ENCODE peak calls at places on chromosomes 11 and 22, in eight cellular contexts. U is fibroblast of pulmonary artery, Z is endodermal cell, L is left lung, J is ovary, E is cardiac muscle cell, S is foreskin fibroblast, W is neural progenitor cell. F is an unnamed sample.

GRCh38 chr11:96188625-96189006 is 154.4 kb downstream of the MAML2 start:
- DNase-seq in U (peak), E (peak), S (peak), Z (no peak), L (no peak), W (no peak), J (no peak), F (no peak)

GRCh38 chr11:15095736-15096228 is 18.9 kb upstream of the INSC start:
- DNase-seq in S (peak), L (no peak), U (no peak), J (no peak), E (no peak), W (no peak), Z (no peak), F (no peak)

GRCh38 chr22:33887173-33887572 is 33.1 kb downstream of the LARGE1 start:
- DNase-seq in Z (no peak), E (no peak), W (no peak), U (no peak), L (no peak), S (no peak), J (no peak), F (no peak)

GRCh38 chr11:12377106-12377823 is at the start of gene PARVA:
- DNase-seq in W (peak), E (peak), L (peak), S (peak), Z (peak), U (peak), J (peak), F (peak)

GRCh38 chr22:40022536-40023225 is 27.9 kb downstream of the FAM83F start:
- DNase-seq in S (no peak), J (no peak), E (no peak), L (no peak), Z (no peak), U (no peak), W (no peak), F (no peak)

GRCh38 chr22:30266445-30267381 is at the start of gene OSM:
- DNase-seq in W (no peak), U (no peak), J (no peak), E (no peak), S (no peak), Z (no peak), L (peak), F (no peak)

GRCh38 chr11:61777234-61778090 is 14.9 kb downstream of the TMEM258 start:
- DNase-seq in Z (peak), S (peak), J (peak), W (no peak), L (no peak), E (no peak), U (no peak), F (no peak)

GRCh38 chr11:125626381-125626950 is 1.5 kb downstream of the CHEK1 start:
- DNase-seq in J (no peak), Z (no peak), W (no peak), U (no peak), S (no peak), L (no peak), E (no peak), F (no peak)

GRCh38 chr11:130634981-130635473 is 186.6 kb downstream of the ADAMTS15 start:
- DNase-seq in U (peak), E (no peak), J (no peak), S (peak), W (no peak), L (no peak), Z (peak), F (no peak)

GRCh38 chr22:37633693-37634504 is 5.6 kb upstream of the SH3BP1 start:
- DNase-seq in L (peak), S (peak), U (peak), W (peak), E (peak), J (peak), Z (peak), F (peak)

GRCh38 chr22:20786536-20786979 is 12.6 kb downstream of the SERPIND1 start:
- DNase-seq in S (no peak), Z (no peak), L (no peak), E (no peak), J (no peak), U (no peak), W (no peak), F (no peak)

GRCh38 chr22:46780453-46780852 is 18.0 kb downstream of the TBC1D22A start:
- DNase-seq in W (no peak), S (no peak), U (no peak), Z (no peak), L (no peak), E (no peak), J (no peak), F (no peak)

GRCh38 chr22:25067851-25068421 is 115.4 kb downstream of the KIAA1671 start:
- DNase-seq in U (no peak), W (no peak), L (no peak), E (no peak), J (no peak), Z (no peak), S (peak), F (no peak)

GRCh38 chr22:44023404-44024287 is 456 bp upstream of the PARVB start:
- DNase-seq in L (peak), W (peak), Z (peak), J (peak), E (peak), U (no peak), S (peak), F (no peak)

GRCh38 chr22:26837784-26838520 is 180.6 kb downstream of the MIAT start:
- DNase-seq in W (no peak), E (no peak), L (no peak), S (no peak), J (no peak), U (no peak), Z (peak), F (no peak)

GRCh38 chr11:124069429-124070401 is 28.6 kb upstream of the OR10G7 start:
- DNase-seq in J (no peak), S (peak), U (peak), E (peak), Z (peak), W (peak), L (peak), F (no peak)

GRCh38 chr11:17734418-17734911 is at the start of gene KCNC1:
- DNase-seq in W (peak), L (peak), E (peak), Z (peak), J (peak), S (peak), U (peak), F (no peak)

GRCh38 chr22:39820266-39820665 is 73.3 kb downstream of the ENTHD1 start:
- DNase-seq in S (peak), U (peak), J (no peak), W (no peak), E (peak), Z (no peak), L (no peak), F (peak)

DNA sequence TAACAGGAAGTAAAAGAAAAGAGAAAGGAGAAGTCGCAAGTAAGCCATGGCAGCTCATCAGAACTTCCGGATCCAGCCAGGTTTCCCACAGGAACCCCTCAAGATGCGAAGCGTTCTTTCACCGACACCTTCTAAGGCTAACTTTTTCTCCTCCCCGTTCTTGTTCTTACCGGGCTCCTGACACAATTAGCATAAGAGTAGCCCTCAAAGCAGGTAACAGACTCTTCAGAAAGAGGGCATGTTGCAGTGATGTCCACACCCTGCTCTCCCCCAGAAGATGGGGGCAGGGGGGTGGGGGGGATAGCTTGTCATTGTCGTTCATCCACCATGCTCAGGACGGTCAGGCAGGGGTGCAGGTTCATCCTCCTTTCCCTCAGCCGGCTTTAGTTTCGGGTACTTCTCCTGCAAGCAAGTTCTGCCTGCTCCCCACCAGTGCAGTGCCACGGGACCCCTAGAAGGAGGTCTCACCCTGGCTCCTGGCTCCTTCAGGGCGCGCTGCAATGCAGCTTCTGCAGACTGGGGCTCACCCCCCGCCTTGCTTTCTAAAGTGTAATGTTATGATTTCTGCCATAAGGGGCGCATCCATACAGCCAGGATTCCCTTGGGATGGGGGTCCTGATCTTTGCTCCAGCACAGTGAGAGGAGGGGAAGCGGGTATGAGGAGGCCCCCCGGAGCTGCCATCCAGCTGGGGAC is 2.3 kb downstream of the OPCML start:
- DNase-seq in E (no peak), W (no peak), U (no peak), S (no peak), J (no peak), Z (peak), L (no peak), F (no peak)
- H3K4me3 ChIP-seq in E (no peak), W (peak), U (no peak), S (no peak), J (no peak), Z (no peak), L (no peak), F (no peak)

DNA sequence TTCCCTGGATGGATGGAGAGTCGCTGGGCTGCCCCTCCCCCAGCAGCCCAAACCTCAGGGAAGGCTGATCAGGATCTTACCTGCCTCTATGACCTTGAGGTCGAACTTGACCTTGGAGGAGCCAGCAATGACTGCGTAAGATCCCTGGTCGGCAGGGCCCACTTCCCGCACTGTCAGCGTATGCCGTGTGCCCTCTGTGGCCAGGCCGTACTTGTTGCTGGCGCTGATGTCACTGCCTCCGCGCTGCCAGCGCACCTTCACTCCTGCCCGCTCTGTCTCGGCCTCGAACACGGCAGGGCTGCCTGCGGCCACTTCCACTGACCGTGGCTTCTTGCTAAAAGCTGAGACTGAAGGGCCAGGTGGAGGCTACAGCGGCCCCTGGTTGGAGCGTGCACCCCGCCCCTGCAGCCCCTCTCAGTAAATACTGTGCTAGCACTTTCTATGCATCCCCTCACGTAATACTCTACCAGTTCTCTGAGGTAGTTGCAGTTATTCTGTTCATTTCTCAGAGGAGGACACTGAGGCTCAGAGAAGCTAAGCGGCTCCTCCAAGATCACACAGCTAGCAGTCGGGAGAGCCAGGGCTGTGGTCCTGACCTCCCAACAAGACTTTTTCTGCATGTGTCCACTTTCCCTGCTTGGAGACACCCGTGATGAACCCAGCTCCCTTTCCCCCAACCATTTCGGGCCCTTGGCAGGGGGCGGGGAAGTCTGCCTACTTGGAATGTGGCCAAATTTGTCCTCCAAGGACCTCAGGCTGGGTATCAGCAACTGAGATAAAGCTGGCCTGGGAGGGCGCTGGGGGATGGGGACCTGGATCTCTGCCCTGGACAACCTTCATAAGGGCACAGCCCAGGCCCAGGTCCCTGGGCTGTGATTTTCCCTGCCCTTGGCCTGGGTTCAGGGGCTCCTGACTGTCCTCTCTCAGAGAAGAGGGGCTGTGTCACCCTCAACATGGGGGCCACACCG is 1.1 kb downstream of the MYBPC3 start:
- DNase-seq in S (no peak), W (no peak), Z (no peak), U (no peak), E (peak), J (no peak), L (no peak), F (no peak)
- H3K4me3 ChIP-seq in S (no peak), W (no peak), Z (no peak), U (no peak), E (peak), J (no peak), L (no peak), F (no peak)

GRCh38 chr11:90135016-90135415 is 553 bp downstream of the NAALAD2 start:
- DNase-seq in Z (no peak), S (no peak), J (no peak), E (peak), U (peak), L (no peak), W (peak), F (no peak)
- H3K4me3 ChIP-seq in Z (peak), S (peak), J (peak), E (peak), U (peak), L (peak), W (peak), F (peak)

DNA sequence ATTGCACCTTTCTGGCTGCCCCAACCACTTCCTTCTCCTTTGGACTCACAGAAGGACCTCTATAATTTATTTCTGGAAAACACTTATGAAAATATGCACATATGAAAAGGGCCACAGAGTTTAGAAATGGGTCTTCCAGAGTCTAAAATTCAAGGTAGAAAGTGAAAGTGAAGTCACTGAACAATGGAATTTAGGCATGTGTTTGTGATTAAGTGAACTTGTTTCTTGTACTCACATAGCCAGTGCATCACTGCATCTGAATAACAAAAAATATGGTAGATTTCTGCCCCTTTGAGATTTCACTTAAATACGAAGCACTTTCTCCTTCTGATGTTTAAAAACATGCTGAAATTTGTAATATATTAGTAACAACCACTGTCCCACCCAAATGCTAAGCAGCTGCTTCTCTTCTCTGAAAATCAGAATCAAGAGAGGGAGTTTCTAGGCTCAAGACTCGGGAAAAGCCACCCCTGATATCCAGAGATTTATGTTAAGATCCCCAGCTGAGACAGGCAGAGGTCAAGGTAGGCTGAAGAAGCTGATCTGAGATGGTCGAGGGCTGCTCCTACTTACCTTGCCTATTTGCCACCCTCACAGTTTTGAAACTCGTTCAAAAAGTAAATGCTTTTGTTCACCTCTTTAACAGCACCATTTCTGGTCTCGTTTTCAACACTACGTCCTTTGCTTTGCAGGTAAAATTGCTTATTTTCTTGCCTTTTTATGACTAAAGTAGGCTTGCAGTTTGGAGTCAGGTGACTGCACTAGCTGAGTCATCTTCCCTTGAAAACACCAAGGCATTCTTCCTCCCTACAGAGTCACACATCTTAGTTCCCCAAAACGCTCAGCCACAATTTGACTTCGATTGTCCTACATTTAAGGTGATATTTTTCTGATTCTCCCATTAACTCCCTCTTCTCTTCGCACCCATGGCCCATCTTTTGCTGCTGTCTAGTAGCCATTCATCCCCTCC is at the start of gene XKR3:
- DNase-seq in W (no peak), Z (peak), L (no peak), J (no peak), E (no peak), S (no peak), U (no peak), F (no peak)
- H3K4me3 ChIP-seq in W (no peak), Z (no peak), L (peak), J (no peak), E (no peak), S (no peak), U (no peak), F (no peak)

GRCh38 chr11:34354782-34355181 is 3.0 kb downstream of the ABTB2 start:
- DNase-seq in E (no peak), J (no peak), L (no peak), U (peak), S (peak), W (no peak), Z (no peak), F (no peak)
- H3K4me3 ChIP-seq in E (peak), J (no peak), L (no peak), U (no peak), S (no peak), W (no peak), Z (peak), F (no peak)